ENCODE peak calls at places on chromosomes 13 and 19, in nine cellular contexts. E, M, L, Q, N, H, R, A and Y are unnamed samples.

GRCh38 chr13:90968510-90968909 is 379.0 kb upstream of the MIR17HG start:
- DNase-seq in E (no peak), M (no peak), L (peak), Q (peak), N (no peak), H (no peak), R (no peak), A (no peak), Y (no peak)

GRCh38 chr13:30429235-30429634 is 6.9 kb downstream of the UBE2L5 start:
- DNase-seq in E (no peak), M (no peak), L (no peak), Q (no peak), N (no peak), H (no peak), R (no peak), A (no peak), Y (no peak)

GRCh38 chr13:94210826-94211225 is 268.7 kb downstream of the DCT start:
- DNase-seq in E (no peak), M (no peak), L (no peak), Q (no peak), N (no peak), H (no peak), R (no peak), A (no peak), Y (no peak)

GRCh38 chr19:18266863-18267686 is 7.2 kb downstream of the IQCN start:
- DNase-seq in E (no peak), M (no peak), L (no peak), Q (no peak), N (no peak), H (no peak), R (no peak), A (no peak), Y (no peak)

GRCh38 chr19:10747674-10748073 is 29.8 kb downstream of the DNM2 start:
- DNase-seq in E (no peak), M (peak), L (no peak), Q (no peak), N (no peak), H (no peak), R (no peak), A (no peak), Y (no peak)

GRCh38 chr13:35630551-35631275 is 154.2 kb upstream of the MAB21L1 start:
- DNase-seq in E (no peak), M (no peak), L (no peak), Q (peak), N (no peak), H (no peak), R (no peak), A (no peak), Y (peak)

GRCh38 chr19:41997121-41997850 is 3.3 kb upstream of the ATP1A3 start:
- DNase-seq in E (no peak), M (peak), L (peak), Q (peak), N (no peak), H (peak), R (peak), A (no peak), Y (peak)

GRCh38 chr13:96835591-96835990 is 158.7 kb downstream of the OXGR1 start:
- DNase-seq in E (no peak), M (no peak), L (no peak), Q (no peak), N (no peak), H (no peak), R (no peak), A (no peak), Y (no peak)

GRCh38 chr19:33064778-33065550 is at the start of gene RHPN2:
- DNase-seq in E (peak), M (peak), L (peak), Q (peak), N (peak), H (peak), R (peak), A (no peak), Y (peak)

GRCh38 chr13:50080856-50081105 is 65.5 kb downstream of the KCNRG start:
- DNase-seq in E (no peak), M (no peak), L (no peak), Q (no peak), N (no peak), H (no peak), R (no peak), A (no peak), Y (no peak)

GRCh38 chr19:7456964-7457541 is 31.8 kb downstream of the PEX11G start:
- DNase-seq in E (no peak), M (no peak), L (no peak), Q (no peak), N (no peak), H (no peak), R (no peak), A (no peak), Y (no peak)

GRCh38 chr13:80399340-80400163 is 58.6 kb upstream of the SPRY2 start:
- DNase-seq in E (no peak), M (peak), L (peak), Q (no peak), N (no peak), H (no peak), R (no peak), A (no peak), Y (no peak)

GRCh38 chr19:19758164-19758563 is 25.3 kb upstream of the ZNF14 start:
- DNase-seq in E (no peak), M (no peak), L (no peak), Q (no peak), N (no peak), H (no peak), R (no peak), A (no peak), Y (no peak)

GRCh38 chr13:110354209-110354627 is 47.1 kb downstream of the COL4A2 start:
- DNase-seq in E (no peak), M (no peak), L (no peak), Q (no peak), N (no peak), H (no peak), R (no peak), A (no peak), Y (no peak)

GRCh38 chr13:24671367-24672117 is 8.7 kb upstream of the ATP12A start:
- DNase-seq in E (no peak), M (peak), L (peak), Q (peak), N (no peak), H (peak), R (no peak), A (peak), Y (peak)

GRCh38 chr13:100184095-100184494 is 95.2 kb downstream of the PCCA start:
- DNase-seq in E (no peak), M (no peak), L (no peak), Q (no peak), N (no peak), H (no peak), R (no peak), A (no peak), Y (no peak)

GRCh38 chr19:5590151-5590864 is 22.6 kb upstream of the TINCR start:
- DNase-seq in E (no peak), M (no peak), L (no peak), Q (no peak), N (no peak), H (no peak), R (no peak), A (no peak), Y (no peak)

GRCh38 chr19:5588906-5589676 is 21.3 kb upstream of the TINCR start:
- DNase-seq in E (no peak), M (no peak), L (no peak), Q (no peak), N (no peak), H (no peak), R (no peak), A (no peak), Y (no peak)

GRCh38 chr19:5587661-5588060 is 19.9 kb upstream of the TINCR start:
- DNase-seq in E (no peak), M (no peak), L (no peak), Q (no peak), N (no peak), H (no peak), R (no peak), A (no peak), Y (no peak)

GRCh38 chr19:5587071-5587455 is 19.3 kb upstream of the TINCR start:
- DNase-seq in E (no peak), M (no peak), L (no peak), Q (no peak), N (no peak), H (no peak), R (no peak), A (no peak), Y (no peak)

DNA sequence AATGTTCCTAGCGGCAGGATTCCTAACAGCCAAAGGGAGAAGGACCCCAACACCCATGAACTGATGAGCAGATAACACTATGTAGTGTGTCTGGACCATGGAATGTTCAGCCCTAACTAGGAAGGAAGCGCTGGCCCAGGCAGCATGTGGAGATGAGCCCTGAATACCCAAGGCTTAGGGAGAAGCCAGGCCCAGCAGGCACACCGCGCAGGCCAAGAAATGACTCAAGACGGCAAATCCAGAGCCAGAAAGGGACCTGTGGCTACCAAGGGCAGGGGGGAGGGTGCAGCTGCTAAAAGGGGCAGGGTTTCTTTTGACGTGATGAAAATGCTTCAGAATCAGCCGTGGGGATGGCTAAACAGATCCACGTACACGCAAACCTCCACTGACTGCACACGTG is 20.7 kb upstream of the TINCR start:
- DNase-seq in E (no peak), M (no peak), L (no peak), Q (no peak), N (no peak), H (peak), R (no peak), A (no peak), Y (no peak)
- TF ChIP-seq POLR2A in E (no peak), M (no peak), L (no peak), Q (no peak), N (no peak), H (no peak), R (no peak), A (no peak), Y (no peak)

DNA sequence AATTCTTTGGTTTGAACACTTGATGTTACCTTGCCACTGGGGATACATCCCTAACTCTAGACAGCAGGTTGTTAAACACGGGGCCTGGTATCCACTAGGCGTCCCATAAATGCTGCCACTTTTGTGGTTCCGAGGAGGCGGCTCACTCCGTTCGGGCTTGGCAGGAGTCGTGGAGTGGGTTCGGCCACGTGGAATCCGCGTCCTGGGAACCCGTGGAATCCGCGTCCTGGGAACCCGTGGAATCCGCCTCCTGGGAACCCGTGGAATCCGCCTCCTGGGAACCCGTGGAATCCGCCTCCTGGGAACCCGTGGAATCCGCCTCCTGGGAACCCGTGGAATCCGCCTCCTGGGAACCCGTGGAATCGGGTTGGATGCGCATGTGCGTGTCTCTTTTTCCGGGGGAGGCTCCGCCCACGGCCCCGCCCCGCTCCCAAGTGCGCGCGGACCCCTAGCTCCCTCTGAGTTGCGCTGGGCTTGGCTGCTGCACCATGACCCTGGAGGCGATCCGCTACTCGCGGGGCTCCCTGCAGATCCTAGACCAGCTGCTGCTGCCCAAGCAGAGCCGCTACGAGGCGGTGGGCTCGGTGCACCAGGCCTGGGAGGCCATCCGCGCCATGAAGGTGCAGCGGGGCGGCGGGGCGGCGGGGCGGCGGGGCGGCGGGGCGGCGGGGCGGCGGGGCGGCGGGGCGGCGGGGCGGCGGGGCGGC is at the start of gene MRI1:
- DNase-seq in E (peak), M (peak), L (peak), Q (peak), N (peak), H (peak), R (peak), A (peak), Y (peak)
- TF ChIP-seq POLR2A in E (no peak), M (peak), L (peak), Q (no peak), N (peak), H (peak), R (peak), A (no peak), Y (peak)

GRCh38 chr19:1943661-1944087 is 2.7 kb downstream of the CSNK1G2 start:
- DNase-seq in E (no peak), M (no peak), L (no peak), Q (no peak), N (no peak), H (no peak), R (no peak), A (no peak), Y (no peak)

GRCh38 chr19:1945899-1946298 is 4.9 kb downstream of the CSNK1G2 start:
- DNase-seq in E (no peak), M (peak), L (peak), Q (peak), N (peak), H (peak), R (no peak), A (peak), Y (peak)

GRCh38 chr19:1942934-1943555 is 2.1 kb downstream of the CSNK1G2 start:
- DNase-seq in E (no peak), M (no peak), L (no peak), Q (no peak), N (no peak), H (no peak), R (no peak), A (no peak), Y (no peak)

GRCh38 chr19:1944088-1944915 is 3.3 kb downstream of the CSNK1G2 start:
- DNase-seq in E (no peak), M (peak), L (no peak), Q (no peak), N (no peak), H (no peak), R (no peak), A (no peak), Y (no peak)

GRCh38 chr19:1944916-1945561 is 4.1 kb downstream of the CSNK1G2 start:
- DNase-seq in E (no peak), M (no peak), L (no peak), Q (no peak), N (no peak), H (no peak), R (no peak), A (no peak), Y (no peak)
- TF ChIP-seq POLR2A in E (no peak), M (no peak), L (no peak), Q (no peak), N (no peak), H (no peak), R (no peak), A (no peak), Y (no peak)

DNA sequence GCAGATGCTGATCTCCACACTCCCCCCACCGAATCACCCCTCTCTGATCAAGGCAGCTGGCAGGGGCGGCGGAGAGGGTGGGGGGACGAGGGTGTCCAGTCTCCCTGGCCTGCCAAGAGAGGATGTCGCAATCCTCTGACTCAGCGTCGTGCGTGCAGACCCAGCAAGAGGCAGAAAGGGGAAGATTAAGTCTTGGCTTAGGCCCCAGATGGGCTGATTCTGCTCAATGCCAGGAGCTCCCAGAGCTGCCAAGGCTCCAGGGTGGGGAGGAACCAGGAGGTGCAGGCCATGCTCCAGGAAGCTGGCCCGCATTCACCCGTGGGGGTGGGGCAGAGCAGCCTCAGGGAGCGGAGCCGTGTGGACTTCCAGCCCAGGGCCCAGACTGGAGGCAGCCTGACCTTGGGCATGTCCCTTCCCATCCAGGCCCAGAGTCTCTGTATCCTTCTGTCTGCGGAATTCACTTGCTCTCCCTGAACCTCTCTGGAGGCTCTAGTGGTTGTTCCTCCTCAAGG is 6.6 kb upstream of the BCL3 start:
- DNase-seq in E (peak), M (peak), L (peak), Q (peak), N (peak), H (peak), R (peak), A (peak), Y (peak)
- TF ChIP-seq POLR2A in E (no peak), M (peak), L (peak), Q (no peak), N (peak), H (peak), R (peak), A (no peak), Y (peak)

GRCh38 chr19:50281491-50281890 is 47.7 kb downstream of the KCNC3 start:
- DNase-seq in E (no peak), M (no peak), L (no peak), Q (no peak), N (no peak), H (no peak), R (no peak), A (no peak), Y (no peak)

GRCh38 chr19:50277966-50278580 is 51.1 kb downstream of the KCNC3 start:
- DNase-seq in E (no peak), M (no peak), L (no peak), Q (no peak), N (no peak), H (no peak), R (no peak), A (no peak), Y (no peak)

GRCh38 chr19:50280074-50280473 is 49.1 kb downstream of the KCNC3 start:
- DNase-seq in E (no peak), M (no peak), L (no peak), Q (no peak), N (no peak), H (no peak), R (no peak), A (no peak), Y (no peak)

GRCh38 chr19:50276370-50277063 is 52.7 kb downstream of the KCNC3 start:
- DNase-seq in E (no peak), M (no peak), L (no peak), Q (no peak), N (no peak), H (no peak), R (no peak), A (no peak), Y (no peak)

DNA sequence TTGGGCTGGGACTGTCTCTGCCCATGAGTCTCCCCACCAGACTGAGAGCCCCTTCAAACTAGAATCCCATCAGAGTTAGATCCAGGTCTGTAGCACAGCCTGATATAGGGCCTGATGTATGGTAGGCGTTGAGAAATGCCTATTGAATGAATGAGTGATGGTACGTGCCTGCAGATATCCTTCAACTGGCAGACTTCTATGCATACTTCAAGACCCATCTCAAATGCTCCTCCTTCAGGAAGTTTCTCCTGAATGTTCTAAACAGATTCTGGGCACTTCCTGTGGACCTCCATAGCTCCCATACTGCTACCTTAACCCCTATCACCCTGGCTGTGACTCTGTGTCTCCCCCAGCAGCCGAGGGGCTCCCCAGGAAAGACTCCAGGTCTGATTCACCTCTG is 48.2 kb downstream of the KCNC3 start:
- DNase-seq in E (no peak), M (no peak), L (no peak), Q (no peak), N (no peak), H (no peak), R (no peak), A (no peak), Y (no peak)
- TF ChIP-seq POLR2A in E (no peak), M (no peak), L (no peak), Q (no peak), N (no peak), H (no peak), R (no peak), A (no peak), Y (no peak)

GRCh38 chr19:15419413-15420025 is 731 bp upstream of the AKAP8L start:
- DNase-seq in E (no peak), M (no peak), L (no peak), Q (no peak), N (no peak), H (peak), R (peak), A (no peak), Y (no peak)

GRCh38 chr19:15417699-15418098 is 1.1 kb downstream of the AKAP8L start:
- DNase-seq in E (no peak), M (no peak), L (peak), Q (no peak), N (no peak), H (no peak), R (peak), A (no peak), Y (no peak)

GRCh38 chr19:15418112-15418587 is 638 bp downstream of the AKAP8L start:
- DNase-seq in E (no peak), M (no peak), L (peak), Q (peak), N (no peak), H (peak), R (peak), A (no peak), Y (no peak)

GRCh38 chr19:15421136-15421535 is 2.3 kb upstream of the AKAP8L start:
- DNase-seq in E (no peak), M (no peak), L (no peak), Q (no peak), N (peak), H (no peak), R (peak), A (no peak), Y (no peak)

DNA sequence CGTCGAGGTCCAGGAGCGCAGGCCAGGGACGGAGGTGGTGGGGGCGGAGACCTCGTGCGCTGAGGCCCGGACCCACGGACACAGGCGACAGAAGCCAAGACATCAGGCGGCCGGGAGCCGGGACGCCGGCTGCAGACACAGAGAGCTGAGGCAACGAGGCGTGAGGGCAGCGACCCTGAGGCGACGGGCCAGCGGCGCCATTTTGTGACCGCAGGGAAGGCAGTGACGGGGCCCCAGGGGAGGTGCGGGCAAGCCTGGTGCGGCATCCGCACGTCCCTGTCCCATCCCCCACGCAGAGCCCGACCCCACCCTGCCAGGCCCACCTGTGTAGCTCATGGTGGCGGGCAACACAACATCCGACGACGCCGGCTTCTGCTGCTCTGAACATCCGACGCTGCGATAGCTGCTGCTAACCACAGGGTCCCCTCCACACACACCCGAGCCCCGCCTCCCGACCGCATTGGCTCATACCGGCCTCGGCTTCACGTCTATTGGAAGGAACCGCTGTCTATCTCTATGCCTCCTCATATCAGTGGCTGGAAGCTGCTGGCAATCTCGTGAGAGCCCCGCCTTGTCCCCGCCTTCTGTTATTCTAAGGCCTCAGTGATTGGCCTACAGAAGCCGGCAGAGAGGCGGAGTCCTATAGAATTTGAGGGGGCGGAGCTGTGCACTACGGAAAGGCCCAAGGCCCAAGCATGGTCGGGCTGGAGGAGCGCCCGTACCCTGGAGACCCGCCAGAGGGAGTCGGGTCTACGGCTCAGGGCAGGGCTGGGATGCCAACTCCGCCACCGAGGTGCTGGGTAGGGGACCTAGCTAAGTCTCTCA is at the start of gene AKAP8L:
- DNase-seq in E (peak), M (peak), L (peak), Q (peak), N (peak), H (peak), R (peak), A (peak), Y (peak)
- TF ChIP-seq POLR2A in E (peak), M (peak), L (peak), Q (peak), N (peak), H (peak), R (peak), A (no peak), Y (peak)

GRCh38 chr19:1273263-1274041 is 1.9 kb upstream of the FAM174C start:
- DNase-seq in E (no peak), M (no peak), L (peak), Q (no peak), N (no peak), H (peak), R (no peak), A (no peak), Y (no peak)
- TF ChIP-seq POLR2A in E (no peak), M (no peak), L (peak), Q (no peak), N (no peak), H (no peak), R (no peak), A (no peak), Y (no peak)